ENCODE peak calls at places on chromosome 19, in four cellular contexts. B, F, S and I are unnamed samples.

GRCh38 chr19:7998081-7998480 is 7.4 kb downstream of the ELAVL1 start:
- DNase-seq in B (no peak), F (no peak), S (no peak), I (no peak)

GRCh38 chr19:58182577-58182988 is 278 bp upstream of the ZNF274 start:
- DNase-seq in B (no peak), F (peak; percentile 91), S (no peak), I (no peak)

GRCh38 chr19:34577531-34578101 is 96.1 kb downstream of the WTIP start:
- DNase-seq in B (peak; percentile 70), F (no peak), S (no peak), I (peak; percentile 45)

GRCh38 chr19:7953060-7953459 is 9.6 kb upstream of the TIMM44 start:
- DNase-seq in B (no peak), F (no peak), S (no peak), I (no peak)

GRCh38 chr19:38557205-38557799 is 60.5 kb downstream of the MAP4K1 start:
- DNase-seq in B (no peak), F (no peak), S (no peak), I (peak; percentile 74)

GRCh38 chr19:49570138-49570856 is 10.1 kb downstream of the NOSIP start:
- DNase-seq in B (peak; percentile 62), F (peak; percentile 81), S (peak; percentile 88), I (peak; percentile 83)

GRCh38 chr19:57583521-57584416 is at the start of gene ZIK1:
- DNase-seq in B (peak; percentile 95), F (no peak), S (peak; percentile 83), I (no peak)

GRCh38 chr19:41697198-41697855 is 9.3 kb upstream of the CEACAM7 start:
- DNase-seq in B (no peak), F (no peak), S (no peak), I (no peak)

GRCh38 chr19:13762635-13763235 is 1.6 kb upstream of the MRI1 start:
- DNase-seq in B (no peak), F (no peak), S (no peak), I (no peak)

GRCh38 chr19:3683866-3684816 is 16.1 kb downstream of the PIP5K1C start:
- DNase-seq in B (no peak), F (peak; percentile 65), S (no peak), I (peak; percentile 86)

GRCh38 chr19:33702606-33703437 is 81.1 kb downstream of the CHST8 start:
- DNase-seq in B (no peak), F (no peak), S (no peak), I (no peak)

GRCh38 chr19:36009633-36010379 is 1.2 kb upstream of the SYNE4 start:
- DNase-seq in B (no peak), F (no peak), S (no peak), I (no peak)

GRCh38 chr19:36006955-36007354 is 1.7 kb downstream of the SYNE4 start:
- DNase-seq in B (no peak), F (no peak), S (no peak), I (no peak)

GRCh38 chr19:36008336-36008978 is at the start of gene SYNE4:
- DNase-seq in B (peak; percentile 80), F (no peak), S (peak; percentile 77), I (no peak)

GRCh38 chr19:36010402-36010801 is 1.8 kb upstream of the SYNE4 start:
- DNase-seq in B (no peak), F (no peak), S (no peak), I (no peak)

GRCh38 chr19:36009220-36009619 is 607 bp upstream of the SYNE4 start:
- DNase-seq in B (peak; percentile 74), F (no peak), S (no peak), I (no peak)
- TF ChIP-seq ELF4 in B (no peak), F (no peak), S (no peak), I (no peak)

GRCh38 chr19:6723738-6724137 is 3.3 kb upstream of the C3 start:
- DNase-seq in B (no peak), F (no peak), S (no peak), I (no peak)
- TF ChIP-seq ELF4 in B (no peak), F (no peak), S (no peak), I (no peak)

DNA sequence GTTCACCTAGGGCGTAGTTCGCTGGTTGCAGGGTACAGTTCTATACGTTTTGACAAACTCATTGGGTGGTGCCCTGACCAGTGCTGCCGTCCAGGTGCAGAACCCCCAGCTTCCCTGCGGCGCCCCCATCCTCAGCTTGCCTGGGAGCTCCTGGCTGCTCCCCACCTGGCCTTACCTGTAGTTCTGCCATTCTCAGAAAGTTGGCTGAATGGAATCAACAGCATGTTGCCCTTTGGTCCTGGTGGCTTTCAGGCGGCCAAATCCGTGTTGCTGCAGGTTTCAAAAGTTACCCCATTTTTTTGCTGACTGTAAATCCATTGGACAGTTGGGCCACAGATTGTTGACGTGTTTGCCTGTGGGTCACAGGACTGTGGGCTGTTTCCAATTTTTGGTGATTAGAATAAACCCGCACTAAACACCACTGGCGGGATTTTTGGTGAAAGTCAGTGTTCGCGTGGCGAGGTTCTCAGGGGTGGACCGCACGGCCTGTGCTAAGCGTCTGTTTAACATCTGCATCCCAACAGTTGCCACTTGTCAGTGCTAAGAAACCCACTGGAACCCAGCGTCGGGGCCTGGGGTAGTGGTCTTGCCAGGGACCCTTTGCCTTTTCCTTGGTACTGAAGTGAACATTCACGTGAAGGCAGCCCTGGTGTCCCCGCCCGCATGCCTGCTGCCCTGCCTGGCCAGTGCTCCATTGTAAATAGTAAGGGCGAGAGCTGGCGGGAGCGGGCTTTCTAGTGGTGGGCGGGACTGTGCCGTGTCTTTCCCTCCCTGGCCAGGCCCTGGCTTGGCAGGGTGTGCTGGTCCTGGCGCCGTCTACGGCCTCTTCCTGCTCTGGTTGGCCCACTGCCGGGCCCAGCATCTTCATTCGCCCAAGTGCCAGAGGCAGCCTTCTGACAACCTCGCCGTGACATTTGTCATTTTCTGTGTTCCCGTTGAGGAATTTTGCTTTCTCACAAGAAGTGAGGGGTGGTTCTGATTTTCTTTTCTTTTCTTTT is 3.3 kb downstream of the DOT1L start:
- DNase-seq in B (no peak), F (no peak), S (peak; percentile 79), I (no peak)
- TF ChIP-seq ELF4 in B (no peak), F (no peak), S (no peak), I (no peak)

GRCh38 chr19:9308091-9308490 is 1.5 kb downstream of the ZNF699 start:
- DNase-seq in B (no peak), F (no peak), S (no peak), I (no peak)
- TF ChIP-seq ELF4 in B (no peak), F (no peak), S (no peak), I (no peak)

GRCh38 chr19:18389736-18390074 is 3.7 kb downstream of the GDF15 start:
- DNase-seq in B (no peak), F (no peak), S (no peak), I (no peak)

GRCh38 chr19:18391509-18392075 is 5.6 kb downstream of the GDF15 start:
- DNase-seq in B (no peak), F (no peak), S (no peak), I (no peak)

GRCh38 chr19:18389095-18389735 is 3.3 kb downstream of the GDF15 start:
- DNase-seq in B (no peak), F (no peak), S (no peak), I (no peak)

GRCh38 chr19:18388328-18389094 is 2.6 kb downstream of the GDF15 start:
- DNase-seq in B (peak; percentile 90), F (peak; percentile 94), S (peak; percentile 52), I (peak; percentile 92)

GRCh38 chr19:18390075-18390909 is 4.3 kb downstream of the GDF15 start:
- DNase-seq in B (no peak), F (no peak), S (no peak), I (no peak)
- TF ChIP-seq ELF4 in B (no peak), F (no peak), S (no peak), I (peak; percentile 76)

DNA sequence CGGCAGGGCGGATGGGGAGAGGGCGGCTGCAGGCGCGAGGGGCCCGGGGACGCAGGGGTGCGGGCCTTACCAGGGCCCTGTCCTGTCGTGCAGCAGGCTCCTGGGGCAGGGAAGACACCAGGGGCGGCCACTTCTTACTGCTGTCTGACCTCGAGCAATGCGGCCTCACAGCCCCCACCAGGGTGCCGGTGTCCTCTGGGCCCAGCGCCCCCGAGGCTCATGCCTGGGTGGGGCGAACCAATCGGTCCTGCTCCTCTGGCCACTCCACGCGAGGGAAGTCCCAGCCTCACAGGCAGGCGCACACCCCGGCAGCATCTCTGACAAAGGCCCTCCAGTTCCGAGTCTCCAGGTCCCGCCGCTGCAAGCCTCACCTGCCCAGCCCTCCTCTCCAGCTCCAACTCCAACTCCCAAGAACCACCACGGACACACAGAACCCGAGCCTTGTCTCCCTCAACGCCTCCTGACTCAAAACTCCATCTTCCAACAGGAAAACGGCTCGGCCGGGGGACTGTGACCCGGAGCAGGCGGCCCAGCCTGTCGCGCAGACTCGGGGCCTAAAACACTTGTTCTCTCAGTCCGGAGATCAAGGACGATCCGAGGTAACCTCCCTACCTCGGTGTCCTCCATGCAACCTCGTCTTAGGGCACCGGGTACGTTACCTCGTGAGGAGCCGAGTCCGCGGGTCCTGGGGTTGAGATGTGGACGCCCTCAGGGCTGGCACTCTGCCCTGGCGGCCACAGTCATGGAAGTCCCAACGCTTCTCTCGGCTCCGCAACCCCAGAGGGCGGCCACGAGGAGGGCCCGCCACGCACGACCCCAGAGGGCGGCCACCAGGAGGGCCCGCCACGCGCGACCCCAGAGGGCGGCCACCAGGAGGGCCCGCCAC is 6.5 kb downstream of the FGF22 start:
- DNase-seq in B (no peak), F (no peak), S (no peak), I (no peak)
- TF ChIP-seq ELF4 in B (no peak), F (no peak), S (no peak), I (no peak)